ENCODE peak calls at places on chromosomes 6 and 20, in nine cellular contexts. One of them, this sample, is unnamed. For H3K4me1, the result is how much of the 10 kb centered on the place peaks cover.

GRCh38 chr6:144581807-144582537 is 296.8 kb downstream of the UTRN start:
- DNase-seq in tibial nerve: no peak
- DNase-seq in CD4-positive, alpha-beta memory T cell: peak
- DNase-seq in pancreas: no peak
- DNase-seq in astrocyte: no peak
- DNase-seq in left ventricle myocardium inferior: no peak
- DNase-seq in psoas muscle: no peak
- DNase-seq in GM23338: peak
- DNase-seq in esophagus muscularis mucosa: no peak
- DNase-seq in this sample: no peak

GRCh38 chr6:155418017-155418749 is 37.5 kb downstream of the NOX3 start:
- DNase-seq in tibial nerve: peak
- DNase-seq in CD4-positive, alpha-beta memory T cell: peak
- DNase-seq in pancreas: no peak
- DNase-seq in astrocyte: peak
- DNase-seq in left ventricle myocardium inferior: no peak
- DNase-seq in psoas muscle: no peak
- DNase-seq in GM23338: peak
- DNase-seq in esophagus muscularis mucosa: no peak
- DNase-seq in this sample: no peak

GRCh38 chr20:52598306-52598705 is 373.9 kb upstream of the TSHZ2 start:
- DNase-seq in tibial nerve: no peak
- DNase-seq in CD4-positive, alpha-beta memory T cell: no peak
- DNase-seq in pancreas: no peak
- DNase-seq in astrocyte: no peak
- DNase-seq in left ventricle myocardium inferior: no peak
- DNase-seq in psoas muscle: no peak
- DNase-seq in GM23338: no peak
- DNase-seq in esophagus muscularis mucosa: no peak
- DNase-seq in this sample: no peak

GRCh38 chr6:100366419-100366818 is 98.3 kb downstream of the SIM1 start:
- DNase-seq in tibial nerve: no peak
- DNase-seq in CD4-positive, alpha-beta memory T cell: no peak
- DNase-seq in pancreas: no peak
- DNase-seq in astrocyte: peak
- DNase-seq in left ventricle myocardium inferior: no peak
- DNase-seq in psoas muscle: no peak
- DNase-seq in GM23338: no peak
- DNase-seq in esophagus muscularis mucosa: no peak
- DNase-seq in this sample: no peak

GRCh38 chr6:110341671-110342304 is 16.4 kb downstream of the METTL24 start:
- DNase-seq in tibial nerve: no peak
- DNase-seq in CD4-positive, alpha-beta memory T cell: no peak
- DNase-seq in pancreas: no peak
- DNase-seq in astrocyte: no peak
- DNase-seq in left ventricle myocardium inferior: no peak
- DNase-seq in psoas muscle: no peak
- DNase-seq in GM23338: peak
- DNase-seq in esophagus muscularis mucosa: no peak
- DNase-seq in this sample: no peak

GRCh38 chr6:159360306-159360705 is 191.1 kb downstream of the FNDC1 start:
- DNase-seq in tibial nerve: no peak
- DNase-seq in CD4-positive, alpha-beta memory T cell: no peak
- DNase-seq in pancreas: no peak
- DNase-seq in astrocyte: no peak
- DNase-seq in left ventricle myocardium inferior: no peak
- DNase-seq in psoas muscle: no peak
- DNase-seq in GM23338: no peak
- DNase-seq in esophagus muscularis mucosa: peak
- DNase-seq in this sample: no peak

GRCh38 chr6:88748141-88748540 is 215.3 kb downstream of the RNGTT start:
- DNase-seq in tibial nerve: no peak
- DNase-seq in CD4-positive, alpha-beta memory T cell: no peak
- DNase-seq in pancreas: no peak
- DNase-seq in astrocyte: no peak
- DNase-seq in left ventricle myocardium inferior: no peak
- DNase-seq in psoas muscle: no peak
- DNase-seq in GM23338: no peak
- DNase-seq in esophagus muscularis mucosa: no peak
- DNase-seq in this sample: no peak

GRCh38 chr6:35360349-35361138 is 18.2 kb downstream of the PPARD start:
- DNase-seq in tibial nerve: no peak
- DNase-seq in CD4-positive, alpha-beta memory T cell: no peak
- DNase-seq in pancreas: peak
- DNase-seq in astrocyte: peak
- DNase-seq in left ventricle myocardium inferior: peak
- DNase-seq in psoas muscle: peak
- DNase-seq in GM23338: peak
- DNase-seq in esophagus muscularis mucosa: no peak
- DNase-seq in this sample: no peak

GRCh38 chr6:10722570-10722819 is 375 bp upstream of the TMEM14C start:
- DNase-seq in tibial nerve: no peak
- DNase-seq in CD4-positive, alpha-beta memory T cell: no peak
- DNase-seq in pancreas: no peak
- DNase-seq in astrocyte: no peak
- DNase-seq in left ventricle myocardium inferior: no peak
- DNase-seq in psoas muscle: no peak
- DNase-seq in GM23338: no peak
- DNase-seq in esophagus muscularis mucosa: no peak
- DNase-seq in this sample: no peak

GRCh38 chr6:10719386-10720228 is 3.3 kb upstream of the TMEM14C start:
- DNase-seq in tibial nerve: no peak
- DNase-seq in CD4-positive, alpha-beta memory T cell: peak
- DNase-seq in pancreas: no peak
- DNase-seq in astrocyte: no peak
- DNase-seq in left ventricle myocardium inferior: peak
- DNase-seq in psoas muscle: peak
- DNase-seq in GM23338: no peak
- DNase-seq in esophagus muscularis mucosa: no peak
- DNase-seq in this sample: no peak

GRCh38 chr6:10722820-10723651 is at the start of gene TMEM14C:
- DNase-seq in tibial nerve: peak
- DNase-seq in CD4-positive, alpha-beta memory T cell: peak
- DNase-seq in pancreas: peak
- DNase-seq in astrocyte: peak
- DNase-seq in left ventricle myocardium inferior: peak
- DNase-seq in psoas muscle: peak
- DNase-seq in GM23338: peak
- DNase-seq in esophagus muscularis mucosa: peak
- DNase-seq in this sample: peak

GRCh38 chr6:10721850-10722569 is 860 bp upstream of the TMEM14C start:
- DNase-seq in tibial nerve: no peak
- DNase-seq in CD4-positive, alpha-beta memory T cell: no peak
- DNase-seq in pancreas: no peak
- DNase-seq in astrocyte: no peak
- DNase-seq in left ventricle myocardium inferior: no peak
- DNase-seq in psoas muscle: no peak
- DNase-seq in GM23338: no peak
- DNase-seq in esophagus muscularis mucosa: peak
- DNase-seq in this sample: no peak

DNA sequence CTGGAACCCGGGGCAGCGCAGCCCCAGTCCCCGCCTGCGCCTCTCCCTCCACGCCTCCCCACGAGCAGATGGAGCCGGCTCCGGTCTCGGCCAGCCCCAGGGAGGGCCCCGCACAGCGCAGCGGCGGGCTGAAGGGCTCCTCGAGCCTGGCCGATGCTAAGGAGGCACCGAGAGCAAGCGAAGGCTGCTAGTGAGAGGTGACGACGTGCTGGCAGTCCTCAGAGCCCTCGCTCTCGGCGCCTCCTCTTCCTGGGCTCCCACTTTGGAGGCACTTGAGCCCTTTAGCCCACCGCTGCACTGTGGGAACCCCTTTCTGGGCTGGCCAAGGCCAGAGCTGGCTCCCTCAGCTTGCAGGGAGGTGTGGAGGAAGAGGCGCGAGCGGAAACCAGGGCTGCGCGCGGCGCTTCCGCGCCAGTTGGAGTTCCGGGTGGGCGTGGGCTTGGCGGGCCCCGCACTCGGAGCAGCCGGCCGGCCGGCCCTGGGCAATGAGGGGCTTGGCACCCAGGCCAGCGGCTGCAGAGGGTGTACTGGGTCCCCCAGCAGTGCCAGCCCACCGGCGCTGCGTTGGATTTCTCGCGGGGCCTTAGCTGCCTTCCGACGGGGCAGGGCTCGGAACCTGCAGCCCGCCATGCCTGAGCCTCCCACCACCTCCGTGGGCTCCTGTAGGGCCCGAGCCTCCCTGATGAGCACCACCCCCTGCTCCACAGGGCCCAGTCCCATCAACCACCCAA is 2.5 kb upstream of the TMEM14C start:
- DNase-seq in tibial nerve: no peak
- DNase-seq in CD4-positive, alpha-beta memory T cell: peak
- DNase-seq in pancreas: peak
- DNase-seq in astrocyte: peak
- DNase-seq in left ventricle myocardium inferior: peak
- DNase-seq in psoas muscle: peak
- DNase-seq in GM23338: no peak
- DNase-seq in esophagus muscularis mucosa: no peak
- DNase-seq in this sample: no peak
- H3K4me1 ChIP-seq in tibial nerve: under half
- H3K4me1 ChIP-seq in CD4-positive, alpha-beta memory T cell: under half
- H3K4me1 ChIP-seq in pancreas: under half
- H3K4me1 ChIP-seq in astrocyte: under half
- H3K4me1 ChIP-seq in left ventricle myocardium inferior: half or more
- H3K4me1 ChIP-seq in psoas muscle: under half
- H3K4me1 ChIP-seq in GM23338: under half
- H3K4me1 ChIP-seq in esophagus muscularis mucosa: under half
- H3K4me1 ChIP-seq in this sample: under half

GRCh38 chr20:47455133-47456040 is 46.3 kb upstream of the NCOA3 start:
- DNase-seq in tibial nerve: no peak
- DNase-seq in CD4-positive, alpha-beta memory T cell: no peak
- DNase-seq in pancreas: no peak
- DNase-seq in astrocyte: no peak
- DNase-seq in left ventricle myocardium inferior: no peak
- DNase-seq in psoas muscle: no peak
- DNase-seq in GM23338: no peak
- DNase-seq in esophagus muscularis mucosa: no peak
- DNase-seq in this sample: no peak

GRCh38 chr20:47459344-47460073 is 42.2 kb upstream of the NCOA3 start:
- DNase-seq in tibial nerve: no peak
- DNase-seq in CD4-positive, alpha-beta memory T cell: no peak
- DNase-seq in pancreas: no peak
- DNase-seq in astrocyte: no peak
- DNase-seq in left ventricle myocardium inferior: no peak
- DNase-seq in psoas muscle: no peak
- DNase-seq in GM23338: no peak
- DNase-seq in esophagus muscularis mucosa: no peak
- DNase-seq in this sample: no peak

GRCh38 chr20:47454298-47455132 is 47.2 kb upstream of the NCOA3 start:
- DNase-seq in tibial nerve: no peak
- DNase-seq in CD4-positive, alpha-beta memory T cell: no peak
- DNase-seq in pancreas: no peak
- DNase-seq in astrocyte: no peak
- DNase-seq in left ventricle myocardium inferior: no peak
- DNase-seq in psoas muscle: no peak
- DNase-seq in GM23338: no peak
- DNase-seq in esophagus muscularis mucosa: no peak
- DNase-seq in this sample: no peak

GRCh38 chr20:47456041-47456537 is 45.6 kb upstream of the NCOA3 start:
- DNase-seq in tibial nerve: no peak
- DNase-seq in CD4-positive, alpha-beta memory T cell: no peak
- DNase-seq in pancreas: no peak
- DNase-seq in astrocyte: no peak
- DNase-seq in left ventricle myocardium inferior: no peak
- DNase-seq in psoas muscle: no peak
- DNase-seq in GM23338: no peak
- DNase-seq in esophagus muscularis mucosa: no peak
- DNase-seq in this sample: no peak

DNA sequence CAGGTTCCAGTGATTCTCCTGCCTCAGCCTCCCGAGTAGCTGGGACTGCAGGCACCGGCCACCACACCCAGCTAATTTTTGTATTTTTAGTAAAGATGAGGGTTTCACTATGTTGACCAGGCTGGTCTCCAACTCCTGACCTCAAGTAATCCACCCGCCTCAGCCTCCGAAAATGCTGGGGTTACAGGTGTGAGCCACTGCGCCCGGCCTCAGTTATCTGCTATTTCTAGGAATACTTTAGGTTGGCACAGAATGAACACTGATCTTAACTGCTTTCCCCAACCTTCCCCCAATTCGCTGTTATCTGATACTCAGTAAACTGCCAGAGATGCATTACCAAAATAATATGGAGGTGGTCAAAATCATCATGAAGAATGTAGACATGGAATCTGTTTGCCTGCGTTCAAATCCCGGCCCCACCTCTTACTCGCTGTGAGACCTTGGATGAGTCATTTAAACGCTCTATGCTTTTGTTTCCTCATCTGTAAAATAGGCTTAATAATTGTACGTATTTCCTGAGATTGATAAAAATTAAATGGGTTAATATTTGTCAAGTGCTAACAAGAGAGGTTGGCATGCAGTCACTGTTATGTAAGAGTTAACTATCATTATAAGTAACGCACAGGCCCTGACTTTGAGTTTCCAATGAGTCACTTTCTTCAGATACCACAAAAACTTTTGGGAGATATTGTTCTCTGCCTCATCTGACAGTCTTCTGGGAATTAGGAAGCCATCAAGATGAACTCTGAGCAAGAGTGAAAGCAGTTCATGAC is 44.5 kb upstream of the NCOA3 start:
- DNase-seq in tibial nerve: no peak
- DNase-seq in CD4-positive, alpha-beta memory T cell: no peak
- DNase-seq in pancreas: no peak
- DNase-seq in astrocyte: peak
- DNase-seq in left ventricle myocardium inferior: no peak
- DNase-seq in psoas muscle: no peak
- DNase-seq in GM23338: no peak
- DNase-seq in esophagus muscularis mucosa: no peak
- DNase-seq in this sample: no peak
- H3K4me1 ChIP-seq in tibial nerve: under half
- H3K4me1 ChIP-seq in CD4-positive, alpha-beta memory T cell: under half
- H3K4me1 ChIP-seq in pancreas: under half
- H3K4me1 ChIP-seq in astrocyte: under half
- H3K4me1 ChIP-seq in left ventricle myocardium inferior: under half
- H3K4me1 ChIP-seq in psoas muscle: under half
- H3K4me1 ChIP-seq in GM23338: under half
- H3K4me1 ChIP-seq in esophagus muscularis mucosa: under half
- H3K4me1 ChIP-seq in this sample: under half

DNA sequence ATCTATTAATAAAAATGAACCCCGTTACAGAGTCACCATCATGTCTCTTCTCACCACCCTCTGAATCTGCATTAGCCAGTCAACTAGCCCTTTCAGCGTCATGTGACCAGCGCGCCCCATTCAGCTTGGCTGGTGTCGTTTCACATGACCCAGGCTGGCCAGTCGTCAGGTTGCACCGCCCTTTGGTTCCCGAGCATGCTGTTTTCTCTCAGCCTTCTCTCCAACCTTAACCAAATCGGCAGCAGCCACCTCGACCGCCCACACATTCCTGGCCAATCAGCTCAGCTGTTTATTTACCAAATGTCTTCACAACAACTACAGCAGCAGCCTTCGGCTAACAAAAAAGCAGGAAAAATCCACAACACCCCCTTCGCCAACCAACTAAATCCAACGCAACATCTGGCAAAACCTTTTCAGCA is 5.6 kb downstream of the SRSF3 start:
- DNase-seq in tibial nerve: peak
- DNase-seq in CD4-positive, alpha-beta memory T cell: peak
- DNase-seq in pancreas: peak
- DNase-seq in astrocyte: peak
- DNase-seq in left ventricle myocardium inferior: no peak
- DNase-seq in psoas muscle: peak
- DNase-seq in GM23338: peak
- DNase-seq in esophagus muscularis mucosa: no peak
- DNase-seq in this sample: peak
- H3K4me1 ChIP-seq in tibial nerve: half or more
- H3K4me1 ChIP-seq in CD4-positive, alpha-beta memory T cell: half or more
- H3K4me1 ChIP-seq in pancreas: half or more
- H3K4me1 ChIP-seq in astrocyte: under half
- H3K4me1 ChIP-seq in left ventricle myocardium inferior: half or more
- H3K4me1 ChIP-seq in psoas muscle: half or more
- H3K4me1 ChIP-seq in GM23338: under half
- H3K4me1 ChIP-seq in esophagus muscularis mucosa: half or more
- H3K4me1 ChIP-seq in this sample: under half

GRCh38 chr20:63536997-63537524 is at the start of gene PTK6:
- DNase-seq in tibial nerve: no peak
- DNase-seq in CD4-positive, alpha-beta memory T cell: no peak
- DNase-seq in pancreas: peak
- DNase-seq in astrocyte: no peak
- DNase-seq in left ventricle myocardium inferior: peak
- DNase-seq in psoas muscle: peak
- DNase-seq in GM23338: no peak
- DNase-seq in esophagus muscularis mucosa: no peak
- DNase-seq in this sample: no peak

GRCh38 chr20:63539092-63539430 is 1.9 kb upstream of the PTK6 start:
- DNase-seq in tibial nerve: no peak
- DNase-seq in CD4-positive, alpha-beta memory T cell: no peak
- DNase-seq in pancreas: no peak
- DNase-seq in astrocyte: no peak
- DNase-seq in left ventricle myocardium inferior: no peak
- DNase-seq in psoas muscle: no peak
- DNase-seq in GM23338: no peak
- DNase-seq in esophagus muscularis mucosa: no peak
- DNase-seq in this sample: no peak

GRCh38 chr20:63537525-63538203 is 488 bp upstream of the PTK6 start:
- DNase-seq in tibial nerve: peak
- DNase-seq in CD4-positive, alpha-beta memory T cell: peak
- DNase-seq in pancreas: peak
- DNase-seq in astrocyte: peak
- DNase-seq in left ventricle myocardium inferior: peak
- DNase-seq in psoas muscle: peak
- DNase-seq in GM23338: peak
- DNase-seq in esophagus muscularis mucosa: peak
- DNase-seq in this sample: peak

GRCh38 chr20:63539441-63540370 is 2.5 kb upstream of the PTK6 start:
- DNase-seq in tibial nerve: no peak
- DNase-seq in CD4-positive, alpha-beta memory T cell: no peak
- DNase-seq in pancreas: no peak
- DNase-seq in astrocyte: no peak
- DNase-seq in left ventricle myocardium inferior: no peak
- DNase-seq in psoas muscle: no peak
- DNase-seq in GM23338: no peak
- DNase-seq in esophagus muscularis mucosa: no peak
- DNase-seq in this sample: no peak

GRCh38 chr20:63538204-63539091 is 1.3 kb upstream of the PTK6 start:
- DNase-seq in tibial nerve: no peak
- DNase-seq in CD4-positive, alpha-beta memory T cell: no peak
- DNase-seq in pancreas: peak
- DNase-seq in astrocyte: no peak
- DNase-seq in left ventricle myocardium inferior: no peak
- DNase-seq in psoas muscle: no peak
- DNase-seq in GM23338: peak
- DNase-seq in esophagus muscularis mucosa: no peak
- DNase-seq in this sample: peak
- H3K4me1 ChIP-seq in tibial nerve: under half
- H3K4me1 ChIP-seq in CD4-positive, alpha-beta memory T cell: under half
- H3K4me1 ChIP-seq in pancreas: under half
- H3K4me1 ChIP-seq in astrocyte: under half
- H3K4me1 ChIP-seq in left ventricle myocardium inferior: under half
- H3K4me1 ChIP-seq in psoas muscle: under half
- H3K4me1 ChIP-seq in GM23338: under half
- H3K4me1 ChIP-seq in esophagus muscularis mucosa: under half
- H3K4me1 ChIP-seq in this sample: under half